ENCODE peak calls at places on chromosomes 16 and 17, in six cellular contexts. F, Z, H, C, K and I are unnamed samples.

GRCh38 chr16:14464192-14464591 is 165.9 kb downstream of the PARN start:
- DNase-seq in K (no peak), H (no peak), C (no peak), F (no peak), Z (no peak), I (no peak)

GRCh38 chr17:45334231-45334630 is 17.4 kb upstream of the MAP3K14 start:
- DNase-seq in H (no peak), F (no peak), K (no peak), Z (no peak), C (no peak), I (peak)

GRCh38 chr17:39174907-39175694 is 9.1 kb upstream of the ARL5C start:
- DNase-seq in F (peak), C (peak), Z (peak), K (peak), H (peak), I (peak)

GRCh38 chr17:75559958-75560533 is 27.6 kb upstream of the MYO15B start:
- DNase-seq in K (no peak), H (no peak), F (no peak), Z (no peak), C (no peak), I (no peak)

GRCh38 chr17:38893113-38893512 is 23.3 kb downstream of the LASP1 start:
- DNase-seq in H (no peak), C (no peak), K (no peak), F (no peak), Z (no peak), I (peak)

GRCh38 chr16:74730049-74730683 is 29.5 kb upstream of the MLKL start:
- DNase-seq in K (peak), F (no peak), Z (no peak), C (no peak), H (no peak), I (no peak)

GRCh38 chr16:8935989-8936388 is 27.7 kb downstream of the USP7 start:
- DNase-seq in C (peak), Z (peak), F (no peak), H (no peak), K (peak), I (no peak)

GRCh38 chr17:50265690-50266306 is 8.5 kb upstream of the TMEM92 start:
- DNase-seq in K (no peak), F (no peak), C (no peak), H (no peak), Z (no peak), I (no peak)

GRCh38 chr16:11677959-11678881 is 10.0 kb downstream of the SNN start:
- DNase-seq in Z (no peak), K (no peak), F (no peak), C (no peak), H (no peak), I (no peak)